ENCODE peak calls at places on chromosome 2, in five cellular contexts. T is mesendoderm, C is body of pancreas, I is right lobe of liver, V is neuronal stem cell. U is an unnamed sample.

GRCh38 chr2:241560883-241561474 is 2.4 kb downstream of the BOK start:
- DNase-seq in C (no peak), T (no peak), I (peak; percentile 88), V (no peak), U (no peak)

GRCh38 chr2:141455877-141456276 is 674.9 kb downstream of the LRP1B start:
- DNase-seq in C (no peak), T (no peak), I (no peak), V (no peak), U (no peak)

GRCh38 chr2:154692927-154693326 is 5.6 kb upstream of the KCNJ3 start:
- DNase-seq in V (no peak), C (no peak), T (peak; percentile 49), I (no peak), U (peak; percentile 3)

GRCh38 chr2:86787701-86788100 is 3.0 kb downstream of the CD8A start:
- DNase-seq in I (no peak), T (peak; percentile 23), V (no peak), C (no peak), U (no peak)

GRCh38 chr2:121228521-121228920 is 56.5 kb downstream of the TFCP2L1 start:
- DNase-seq in T (no peak), V (no peak), I (no peak), C (no peak), U (no peak)

GRCh38 chr2:26542194-26542455 is 64.2 kb upstream of the OTOF start:
- DNase-seq in C (peak; percentile 39), T (no peak), I (no peak), V (no peak), U (no peak)

GRCh38 chr2:98376996-98377395 is 30.7 kb downstream of the CNGA3 start:
- DNase-seq in C (no peak), I (no peak), V (no peak), T (no peak), U (no peak)

GRCh38 chr2:98374958-98375570 is 28.8 kb downstream of the CNGA3 start:
- DNase-seq in I (no peak), V (no peak), T (no peak), C (no peak), U (no peak)

GRCh38 chr2:166384774-166385173 is 9.0 kb upstream of the SCN9A start:
- DNase-seq in V (no peak), I (no peak), C (no peak), T (no peak), U (peak; percentile 33)

GRCh38 chr2:451495-451894 is 163.6 kb upstream of the ALKAL2 start:
- DNase-seq in I (no peak), V (no peak), T (no peak), C (no peak), U (no peak)

GRCh38 chr2:101725515-101726192 is 28.1 kb downstream of the MAP4K4 start:
- DNase-seq in C (no peak), T (peak; percentile 74), I (no peak), V (no peak), U (no peak)

DNA sequence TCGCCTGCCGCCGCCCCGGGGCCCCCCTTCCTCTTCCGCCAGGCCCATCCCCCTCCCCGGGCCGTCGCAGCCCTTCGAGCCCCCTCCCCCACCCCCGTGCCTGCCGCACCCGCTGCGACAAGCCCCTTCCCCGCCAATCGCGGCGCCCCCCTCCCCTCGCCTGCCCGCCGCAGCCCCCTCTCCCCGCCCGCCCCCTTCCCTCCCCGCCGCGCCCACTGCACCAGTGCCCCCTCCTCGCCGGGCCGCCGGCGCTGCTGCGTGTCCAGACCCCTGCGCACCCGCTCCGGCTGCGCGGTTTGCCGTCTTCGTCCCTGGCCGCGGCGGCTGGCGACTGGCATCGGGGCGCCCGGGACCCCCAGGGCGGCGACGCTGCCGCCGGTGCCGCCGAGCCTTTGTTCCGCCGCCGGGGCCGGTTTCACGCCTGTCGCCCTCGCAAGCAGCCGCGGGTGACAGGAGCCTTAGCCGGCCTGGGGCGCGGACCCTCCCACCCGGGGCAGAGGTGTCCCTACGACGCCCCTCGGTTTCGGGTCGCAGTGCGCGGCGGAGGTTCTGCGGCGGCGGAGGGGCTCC is 18.1 kb downstream of the GPC1 start:
- DNase-seq in T (no peak), V (no peak), C (no peak), I (no peak), U (no peak)
- H3K27me3 ChIP-seq in T (peaks cover 12% of the 10 kb centered on the region), V (no peaks in the 10 kb centered on the region), C (no peaks in the 10 kb centered on the region), I (no peaks in the 10 kb centered on the region), U (no peaks in the 10 kb centered on the region)

GRCh38 chr2:29115797-29116781 is 874 bp downstream of the CLIP4 start:
- DNase-seq in C (peak; percentile 43), I (peak; percentile 68), V (no peak), T (peak; percentile 30), U (peak; percentile 84)

GRCh38 chr2:29117636-29118303 is 2.6 kb downstream of the CLIP4 start:
- DNase-seq in I (no peak), V (no peak), T (no peak), C (no peak), U (peak; percentile 93)

GRCh38 chr2:29120846-29121245 is 5.6 kb downstream of the CLIP4 start:
- DNase-seq in I (no peak), C (no peak), V (no peak), T (no peak), U (no peak)

GRCh38 chr2:29114841-29115609 is at the start of gene CLIP4:
- DNase-seq in V (no peak), I (peak; percentile 50), C (peak; percentile 36), T (no peak), U (peak; percentile 20)

DNA sequence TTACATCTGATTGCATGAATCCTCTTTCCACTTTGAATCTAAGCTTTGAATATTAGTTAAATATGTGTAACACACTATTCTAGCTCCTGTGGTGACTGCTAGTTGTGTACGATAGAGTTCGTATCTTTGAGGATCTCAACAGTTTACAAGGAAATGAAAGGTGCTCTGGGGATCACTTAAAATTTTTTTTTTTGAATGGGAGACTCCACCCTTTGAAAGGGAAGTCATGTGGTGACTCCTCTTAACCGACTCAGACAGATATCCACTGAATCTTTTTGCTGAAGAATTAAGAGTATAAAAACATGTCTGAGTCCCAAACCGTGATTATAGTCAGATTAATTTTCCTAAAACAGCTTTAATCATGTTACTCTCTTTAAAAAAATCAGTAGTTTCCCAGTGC is 4.0 kb downstream of the CLIP4 start:
- DNase-seq in C (no peak), T (no peak), V (no peak), I (no peak), U (peak; percentile 18)
- H3K27me3 ChIP-seq in C (no peaks in the 10 kb centered on the region), T (peaks cover 21% of the 10 kb centered on the region), V (peaks cover 19% of the 10 kb centered on the region), I (no peaks in the 10 kb centered on the region), U (no peaks in the 10 kb centered on the region)

DNA sequence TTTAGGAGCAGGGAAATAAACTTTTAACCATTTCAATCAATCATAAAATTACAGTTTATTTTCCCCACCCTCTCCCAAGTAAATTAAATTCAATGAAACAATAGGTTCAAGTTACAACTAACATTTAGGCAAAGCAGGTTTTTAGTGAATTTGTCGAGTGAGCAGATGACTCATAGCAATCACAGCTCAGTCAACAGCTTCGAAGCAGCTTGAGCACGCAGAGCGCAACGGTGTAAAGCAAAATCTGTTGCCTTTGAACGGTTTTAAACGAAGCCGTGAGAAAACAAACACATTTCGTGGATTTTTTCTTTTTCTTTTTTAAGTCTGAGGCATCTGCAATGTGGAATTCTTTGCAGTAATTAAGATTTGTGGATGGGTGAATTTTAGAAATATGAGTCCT is 224.4 kb downstream of the ACKR3 start:
- DNase-seq in T (peak; percentile 16), C (no peak), V (no peak), I (no peak), U (peak; percentile 73)
- H3K27me3 ChIP-seq in T (no peaks in the 10 kb centered on the region), C (no peaks in the 10 kb centered on the region), V (no peaks in the 10 kb centered on the region), I (no peaks in the 10 kb centered on the region), U (no peaks in the 10 kb centered on the region)

GRCh38 chr2:70948350-70949003 is 12.8 kb downstream of the ATP6V1B1 start:
- DNase-seq in V (no peak), C (peak; percentile 85), T (peak; percentile 75), I (peak; percentile 79), U (peak; percentile 63)

GRCh38 chr2:70944291-70944690 is 8.6 kb downstream of the ATP6V1B1 start:
- DNase-seq in T (no peak), C (no peak), I (peak; percentile 41), V (no peak), U (no peak)

GRCh38 chr2:70947556-70948184 is 12.0 kb downstream of the ATP6V1B1 start:
- DNase-seq in T (peak; percentile 63), I (peak; percentile 36), V (no peak), C (peak; percentile 11), U (peak; percentile 72)

GRCh38 chr2:70949086-70949485 is 13.4 kb downstream of the ATP6V1B1 start:
- DNase-seq in V (no peak), T (no peak), I (no peak), C (peak; percentile 2), U (no peak)

DNA sequence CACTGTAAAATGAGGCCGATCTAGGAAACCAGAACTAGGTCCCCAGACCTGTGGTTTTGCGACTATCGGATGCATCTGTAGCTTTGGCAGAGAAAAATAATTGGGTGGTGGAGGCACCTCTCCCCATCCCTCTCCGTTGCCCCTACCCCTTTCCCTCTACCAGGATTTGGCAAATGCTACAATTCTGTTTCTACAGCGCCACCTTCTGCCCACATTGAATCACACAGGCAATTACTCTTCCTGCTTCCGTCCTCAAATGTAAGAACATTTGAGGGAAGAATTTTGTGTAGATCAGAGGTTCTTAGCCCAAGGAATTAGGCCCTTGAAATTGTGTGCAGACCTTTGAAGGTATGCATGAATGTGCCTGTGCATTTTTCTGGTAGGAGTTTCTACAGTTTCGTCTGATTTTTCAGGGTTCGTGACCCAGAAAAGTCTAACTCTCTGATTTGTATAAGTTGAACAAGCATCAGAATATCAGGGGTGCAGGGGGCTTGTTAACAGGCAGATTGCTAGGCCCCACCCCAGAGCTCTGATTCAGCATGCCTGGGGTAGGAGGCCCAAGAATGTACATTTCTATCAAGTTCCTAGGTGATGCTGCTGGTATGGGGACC is 11.2 kb downstream of the ATP6V1B1 start:
- DNase-seq in C (peak; percentile 69), I (peak; percentile 48), V (peak; percentile 72), T (peak; percentile 78), U (peak; percentile 59)
- H3K27me3 ChIP-seq in C (no peaks in the 10 kb centered on the region), I (no peaks in the 10 kb centered on the region), V (no peaks in the 10 kb centered on the region), T (peaks cover 5% of the 10 kb centered on the region), U (no peaks in the 10 kb centered on the region)

GRCh38 chr2:84963323-84963691 is 7.7 kb upstream of the KCMF1 start:
- DNase-seq in V (no peak), I (no peak), C (no peak), T (no peak), U (no peak)
- H3K27me3 ChIP-seq in V (no peaks in the 10 kb centered on the region), I (no peaks in the 10 kb centered on the region), C (no peaks in the 10 kb centered on the region), T (no peaks in the 10 kb centered on the region), U (no peaks in the 10 kb centered on the region)

GRCh38 chr2:105142239-105142638 is 99.3 kb upstream of the GPR45 start:
- DNase-seq in C (no peak), I (no peak), V (no peak), T (no peak), U (no peak)
- H3K27me3 ChIP-seq in C (peaks cover 5% of the 10 kb centered on the region), I (no peaks in the 10 kb centered on the region), V (peaks cover 30% of the 10 kb centered on the region), T (no peaks in the 10 kb centered on the region), U (peaks cover 3% of the 10 kb centered on the region)

U was measured in bronchial epithelial cell.